ENCODE peak calls at places on chromosomes 11 and 22, in four cellular contexts. W is SK-N-SH, F is H1, J is K562. H is an unnamed sample.

GRCh38 chr11:78230161-78230877 is 41.6 kb downstream of the USP35 start:
- DNase-seq in J (no peak), W (peak), F (peak), H (no peak)

GRCh38 chr11:133692371-133692770 is 152.9 kb downstream of the SPATA19 start:
- DNase-seq in J (no peak), F (no peak), W (no peak), H (no peak)

GRCh38 chr11:111836162-111836561 is 35.2 kb downstream of the ALG9 start:
- DNase-seq in W (no peak), F (no peak), J (no peak), H (no peak)

GRCh38 chr11:89177691-89178231 is at the start of gene TYR:
- DNase-seq in F (no peak), J (no peak), W (no peak), H (no peak)

GRCh38 chr11:73463359-73463758 is 87.2 kb downstream of the RELT start:
- DNase-seq in F (no peak), W (no peak), J (no peak), H (no peak)

GRCh38 chr11:41461057-41461681 is 1.7 kb upstream of the LRRC4C start:
- DNase-seq in W (no peak), F (no peak), J (peak), H (no peak)

GRCh38 chr11:46099973-46100335 is 21.3 kb downstream of the PHF21A start:
- DNase-seq in J (no peak), W (no peak), F (no peak), H (no peak)

GRCh38 chr11:26188559-26188958 is 143.4 kb upstream of the ANO3 start:
- DNase-seq in W (no peak), F (no peak), J (no peak), H (no peak)

GRCh38 chr11:60831501-60832079 is 10.3 kb upstream of the CCDC86 start:
- DNase-seq in W (peak), J (no peak), F (no peak), H (no peak)

GRCh38 chr11:30452114-30452513 is 129.2 kb downstream of the ARL14EP start:
- DNase-seq in J (no peak), F (no peak), W (no peak), H (no peak)

GRCh38 chr11:75350743-75351540 is 519 bp downstream of the ARRB1 start:
- DNase-seq in W (peak), J (peak), F (peak), H (peak)

GRCh38 chr11:102864724-102865123 is 10.1 kb downstream of the MMP12 start:
- DNase-seq in F (no peak), J (no peak), W (no peak), H (no peak)

GRCh38 chr11:69640260-69640994 is 529 bp upstream of the CCND1 start:
- DNase-seq in W (no peak), J (no peak), F (no peak), H (no peak)

GRCh38 chr11:102109896-102110760 is at the start of gene YAP1:
- DNase-seq in W (peak), F (peak), J (peak), H (peak)

GRCh38 chr11:96061730-96062524 is 138.0 kb upstream of the MTMR2 start:
- DNase-seq in W (no peak), J (no peak), F (no peak), H (no peak)

GRCh38 chr11:93712678-93713077 is 28.6 kb downstream of the TAF1D start:
- DNase-seq in J (no peak), W (no peak), F (no peak), H (no peak)

GRCh38 chr22:48576333-48577013 is 1251.2 kb downstream of the BRD1 start:
- DNase-seq in J (no peak), W (peak), F (peak), H (peak)

GRCh38 chr22:39317756-39318506 is 1.5 kb downstream of the RPL3 start:
- DNase-seq in F (no peak), W (no peak), J (no peak), H (no peak)

GRCh38 chr11:69387409-69387885 is 93.5 kb downstream of the MYEOV start:
- DNase-seq in W (no peak), F (no peak), J (no peak), H (no peak)

GRCh38 chr22:29691636-29692326 is 28.0 kb upstream of the CABP7 start:
- DNase-seq in J (no peak), W (no peak), F (no peak), H (peak)

GRCh38 chr11:2759228-2760195 is 59.7 kb upstream of the KCNQ1OT1 start:
- DNase-seq in J (no peak), W (no peak), F (peak), H (peak)

GRCh38 chr11:96156379-96156722 is 186.6 kb downstream of the MAML2 start:
- DNase-seq in J (no peak), F (no peak), W (no peak), H (no peak)

GRCh38 chr22:26484360-26484706 is 656 bp downstream of the SRRD start:
- DNase-seq in J (peak), W (no peak), F (no peak), H (no peak)

GRCh38 chr11:68009391-68010000 is 631 bp upstream of the ALDH3B1 start:
- DNase-seq in F (no peak), W (no peak), J (no peak), H (no peak)

GRCh38 chr22:22094921-22095320 is 112.3 kb upstream of the TOP3B start:
- DNase-seq in J (no peak), W (no peak), F (no peak), H (no peak)

GRCh38 chr11:105588001-105588400 is 21.9 kb upstream of the GRIA4 start:
- DNase-seq in J (no peak), F (no peak), W (no peak), H (no peak)

GRCh38 chr11:68117896-68118470 is 3.2 kb downstream of the CHKA start:
- DNase-seq in J (no peak), F (no peak), W (no peak), H (peak)

GRCh38 chr11:33553486-33553885 is 147.1 kb downstream of the C11orf91 start:
- DNase-seq in W (no peak), J (no peak), F (no peak), H (no peak)

GRCh38 chr11:83278351-83278750 is 7.8 kb downstream of the CCDC90B start:
- DNase-seq in F (no peak), J (no peak), W (no peak), H (no peak)

GRCh38 chr11:124950606-124951330 is 3.2 kb upstream of the CCDC15 start:
- DNase-seq in J (no peak), W (no peak), F (no peak), H (no peak)

GRCh38 chr11:1751521-1751921 is 1.1 kb upstream of the IFITM10 start:
- DNase-seq in J (no peak), F (no peak), W (no peak), H (no peak)

GRCh38 chr22:20155330-20156041 is 4.6 kb upstream of the CCDC188 start:
- DNase-seq in F (no peak), W (peak), J (peak), H (no peak)

GRCh38 chr11:2576536-2576935 is 123.3 kb downstream of the KCNQ1OT1 start:
- DNase-seq in W (no peak), F (peak), J (no peak), H (peak)

GRCh38 chr11:36333897-36334296 is 37.8 kb downstream of the PRR5L start:
- DNase-seq in F (no peak), J (peak), W (peak), H (peak)

DNA sequence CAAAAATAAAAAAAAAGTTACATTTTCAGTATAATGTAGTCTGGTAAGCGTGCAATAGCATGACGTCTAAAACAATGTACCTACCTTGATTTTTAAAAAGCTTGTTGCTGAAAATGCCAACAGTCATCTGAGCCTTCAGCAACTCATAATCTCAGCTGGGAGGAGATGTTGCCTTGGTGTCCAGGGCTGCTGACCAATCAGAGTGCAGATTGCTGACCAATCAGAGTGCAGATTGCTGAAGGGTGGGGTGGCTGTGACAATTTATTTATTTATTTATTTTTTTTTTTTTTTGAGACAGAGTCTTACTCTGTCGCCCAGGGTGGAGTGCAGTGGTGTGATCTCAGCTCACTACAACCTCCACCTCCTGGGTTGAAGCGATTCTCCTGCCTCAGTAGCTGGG is 17.8 kb downstream of the ZBED4 start:
- DNase-seq in F (no peak), J (peak), W (no peak), H (no peak)
- TF ChIP-seq USF2 in F (no peak), J (no peak), W (no peak), H (no peak)

GRCh38 chr11:71341173-71341572 is 88.8 kb upstream of the SHANK2 start:
- DNase-seq in F (no peak), W (no peak), J (no peak), H (no peak)

GRCh38 chr11:71336996-71337772 is 84.8 kb upstream of the SHANK2 start:
- DNase-seq in J (no peak), F (no peak), W (no peak), H (no peak)

GRCh38 chr11:71338806-71339177 is 86.4 kb upstream of the SHANK2 start:
- DNase-seq in F (no peak), J (no peak), W (no peak), H (no peak)

GRCh38 chr11:71340076-71340606 is 87.8 kb upstream of the SHANK2 start:
- DNase-seq in F (no peak), J (no peak), W (no peak), H (no peak)

GRCh38 chr11:71339178-71339881 is 87.0 kb upstream of the SHANK2 start:
- DNase-seq in F (no peak), W (no peak), J (no peak), H (no peak)
- TF ChIP-seq TEAD4 in F (no peak), W (no peak), J (no peak), H (no peak)

GRCh38 chr11:76832365-76832764 is 28.4 kb upstream of the ACER3 start:
- DNase-seq in W (no peak), J (no peak), F (no peak), H (no peak)
- TF ChIP-seq USF2 in W (no peak), J (no peak), F (no peak), H (no peak)

DNA sequence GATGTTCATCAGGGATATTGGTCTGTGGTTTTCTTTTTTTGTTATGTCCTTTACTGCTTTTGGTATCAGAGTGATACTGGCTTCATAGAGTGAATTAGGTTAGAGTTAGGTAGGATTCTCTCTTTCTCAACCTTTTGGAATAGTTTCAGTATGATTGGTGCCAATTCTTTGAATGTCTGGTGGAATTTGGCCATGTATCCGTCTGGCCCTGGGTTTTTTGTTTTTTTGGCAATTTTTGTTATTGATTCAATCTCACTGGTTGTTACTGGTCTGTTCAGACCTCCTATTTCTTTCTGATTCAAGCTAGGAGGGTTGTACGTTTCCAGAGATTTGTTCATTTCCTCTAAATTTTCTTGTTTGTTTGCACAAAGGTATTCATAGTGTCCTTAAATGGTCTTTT is 54.4 kb downstream of the ATXN10 start:
- DNase-seq in J (no peak), W (no peak), F (no peak), H (no peak)
- TF ChIP-seq TEAD4 in J (no peak), W (no peak), F (no peak), H (no peak)

GRCh38 chr11:12235080-12235479 is 124.7 kb downstream of the MICAL2 start:
- DNase-seq in J (no peak), F (no peak), W (no peak), H (no peak)

GRCh38 chr11:12237381-12237784 is 127.0 kb downstream of the MICAL2 start:
- DNase-seq in W (no peak), F (no peak), J (no peak), H (no peak)

GRCh38 chr11:12235549-12235944 is 125.2 kb downstream of the MICAL2 start:
- DNase-seq in J (no peak), W (no peak), F (no peak), H (no peak)

GRCh38 chr11:12236744-12237101 is 126.3 kb downstream of the MICAL2 start:
- DNase-seq in W (no peak), F (no peak), J (no peak), H (no peak)

GRCh38 chr11:12235945-12236743 is 125.8 kb downstream of the MICAL2 start:
- DNase-seq in J (peak), F (no peak), W (peak), H (no peak)
- TF ChIP-seq USF2 in J (no peak), F (no peak), W (no peak), H (no peak)

GRCh38 chr11:117172678-117173421 is 5.7 kb upstream of the SIDT2 start:
- DNase-seq in F (no peak), W (peak), J (no peak), H (no peak)
- TF ChIP-seq TEAD4 in F (no peak), W (no peak), J (peak), H (no peak)

GRCh38 chr22:17366329-17366728 is 2.9 kb upstream of the CECR2 start:
- DNase-seq in F (no peak), W (no peak), J (no peak), H (no peak)

GRCh38 chr22:17368144-17368726 is 1.0 kb upstream of the CECR2 start:
- DNase-seq in W (peak), F (no peak), J (no peak), H (peak)

GRCh38 chr22:17368727-17369552 is at the start of gene CECR2:
- DNase-seq in F (peak), J (peak), W (peak), H (peak)

GRCh38 chr22:17369553-17370035 is 334 bp downstream of the CECR2 start:
- DNase-seq in W (peak), J (no peak), F (peak), H (peak)

DNA sequence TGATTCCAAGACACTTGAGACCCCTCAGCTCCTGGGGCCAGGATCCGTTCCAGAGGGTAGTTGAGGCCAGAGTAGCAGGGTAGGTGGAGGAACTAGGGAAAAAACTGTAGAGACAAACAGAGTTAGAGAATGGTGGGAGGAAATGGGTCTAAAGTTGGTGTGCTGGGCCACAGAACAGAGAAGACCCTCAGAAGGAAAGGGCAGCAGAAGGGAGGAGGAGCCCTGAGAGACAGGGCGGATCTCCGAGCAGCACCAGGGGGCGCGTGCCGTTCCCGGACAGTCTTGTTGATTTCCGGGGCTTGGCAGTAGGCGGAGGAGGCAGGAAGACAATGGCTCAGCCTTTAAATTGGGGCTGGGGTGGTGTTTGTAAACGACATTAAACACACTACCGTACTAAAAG is 2.4 kb upstream of the CECR2 start:
- DNase-seq in J (peak), F (peak), W (peak), H (peak)
- TF ChIP-seq USF2 in J (no peak), F (no peak), W (no peak), H (no peak)

DNA sequence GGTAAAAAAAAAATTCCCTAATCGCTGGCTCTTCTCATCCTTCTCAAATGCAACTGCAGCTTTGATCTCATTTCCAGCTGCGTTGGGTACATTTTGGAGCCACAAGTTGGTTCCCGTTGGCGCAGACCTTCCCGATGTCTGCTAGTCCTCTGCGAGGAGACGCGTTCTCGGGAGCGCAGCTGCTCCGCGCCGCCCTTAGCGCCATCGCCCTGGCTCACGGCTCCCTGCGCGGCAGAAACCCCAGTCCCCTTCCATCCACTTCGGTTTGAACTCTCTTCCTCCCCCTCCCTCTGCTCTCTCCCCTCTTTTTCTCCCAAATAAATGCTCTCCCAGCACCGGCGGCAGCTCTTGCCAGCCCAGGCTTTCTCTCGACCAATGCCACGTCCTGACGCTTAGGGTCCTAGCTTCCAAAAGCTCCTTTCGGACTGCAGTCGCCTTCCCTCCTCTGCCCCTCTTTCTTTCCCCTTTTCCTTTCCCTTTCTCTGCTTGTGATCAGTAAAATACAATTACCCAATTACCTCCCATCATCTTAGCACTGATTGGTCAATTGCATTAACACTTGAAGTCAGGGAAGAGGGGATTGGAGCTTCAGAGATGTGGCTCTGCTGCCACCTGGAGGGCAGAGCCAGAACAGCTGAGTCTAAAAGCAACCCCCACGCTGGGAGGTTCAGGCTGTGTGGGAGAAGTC is 1165.7 kb downstream of the LRRC4C start:
- DNase-seq in J (peak), F (peak), W (peak), H (peak)
- TF ChIP-seq TEAD4 in J (no peak), F (no peak), W (no peak), H (no peak)

GRCh38 chr22:32587449-32587848 is 112.8 kb downstream of the FBXO7 start:
- DNase-seq in W (no peak), F (no peak), J (no peak), H (no peak)
- TF ChIP-seq USF2 in W (no peak), F (no peak), J (no peak), H (no peak)

GRCh38 chr22:46358766-46359165 is 23.3 kb downstream of the TRMU start:
- DNase-seq in W (no peak), J (no peak), F (no peak), H (no peak)
- TF ChIP-seq TEAD4 in W (no peak), J (no peak), F (no peak), H (no peak)

H was measured in WTC11.